ENCODE peak calls at places on chromosome 3, in six cellular contexts. O is SK-N-SH, V is GM12891, S is K562, D is HepG2, Z is H1. X is an unnamed sample.

GRCh38 chr3:51332156-51332555 is 52.9 kb upstream of the MANF start:
- DNase-seq in O (no peak), V (no peak), D (no peak), S (no peak), Z (no peak), X (no peak)

GRCh38 chr3:151351216-151351615 is 21.9 kb upstream of the P2RY13 start:
- DNase-seq in D (no peak), V (peak), S (no peak), O (no peak), Z (no peak), X (no peak)

GRCh38 chr3:52128118-52128683 is 26.0 kb downstream of the POC1A start:
- DNase-seq in V (no peak), Z (no peak), S (peak), O (peak), D (peak), X (no peak)

GRCh38 chr3:111473550-111473949 is 68.4 kb upstream of the CD96 start:
- DNase-seq in Z (no peak), V (no peak), S (no peak), D (no peak), O (no peak), X (no peak)

GRCh38 chr3:197426161-197426566 is 127.8 kb upstream of the DLG1 start:
- DNase-seq in Z (no peak), O (peak), V (no peak), S (no peak), D (no peak), X (no peak)

GRCh38 chr3:42827023-42827422 is 17.8 kb downstream of the ACKR2 start:
- DNase-seq in O (no peak), D (no peak), Z (no peak), S (no peak), V (no peak), X (no peak)

GRCh38 chr3:38039899-38040261 is 872 bp downstream of the DLEC1 start:
- DNase-seq in S (no peak), Z (no peak), O (no peak), D (no peak), V (no peak), X (no peak)

GRCh38 chr3:128360243-128360642 is 106.4 kb downstream of the DNAJB8 start:
- DNase-seq in O (no peak), Z (no peak), S (no peak), D (peak), V (no peak), X (no peak)

GRCh38 chr3:32403663-32404062 is 12.0 kb downstream of the CMTM7 start:
- DNase-seq in D (no peak), S (no peak), Z (no peak), V (no peak), O (no peak), X (no peak)

GRCh38 chr3:141012571-141012970 is 38.6 kb upstream of the SPSB4 start:
- DNase-seq in D (no peak), V (no peak), Z (no peak), S (no peak), O (no peak), X (no peak)

GRCh38 chr3:10459954-10460754 is 45.2 kb downstream of the ATP2B2 start:
- DNase-seq in O (no peak), V (peak), Z (peak), D (peak), S (peak), X (no peak)

GRCh38 chr3:148079370-148079769 is 618.3 kb upstream of the AGTR1 start:
- DNase-seq in D (no peak), O (peak), Z (no peak), V (no peak), S (no peak), X (no peak)

GRCh38 chr3:52063026-52063723 is 6.8 kb upstream of the DUSP7 start:
- DNase-seq in D (no peak), Z (no peak), S (no peak), V (no peak), O (peak), X (no peak)

GRCh38 chr3:123120546-123120945 is 53.7 kb downstream of the PDIA5 start:
- DNase-seq in Z (no peak), D (no peak), S (no peak), V (no peak), O (peak), X (no peak)

GRCh38 chr3:52352566-52352965 is 36.4 kb downstream of the DNAH1 start:
- DNase-seq in Z (no peak), S (no peak), D (no peak), O (no peak), V (no peak), X (no peak)

DNA sequence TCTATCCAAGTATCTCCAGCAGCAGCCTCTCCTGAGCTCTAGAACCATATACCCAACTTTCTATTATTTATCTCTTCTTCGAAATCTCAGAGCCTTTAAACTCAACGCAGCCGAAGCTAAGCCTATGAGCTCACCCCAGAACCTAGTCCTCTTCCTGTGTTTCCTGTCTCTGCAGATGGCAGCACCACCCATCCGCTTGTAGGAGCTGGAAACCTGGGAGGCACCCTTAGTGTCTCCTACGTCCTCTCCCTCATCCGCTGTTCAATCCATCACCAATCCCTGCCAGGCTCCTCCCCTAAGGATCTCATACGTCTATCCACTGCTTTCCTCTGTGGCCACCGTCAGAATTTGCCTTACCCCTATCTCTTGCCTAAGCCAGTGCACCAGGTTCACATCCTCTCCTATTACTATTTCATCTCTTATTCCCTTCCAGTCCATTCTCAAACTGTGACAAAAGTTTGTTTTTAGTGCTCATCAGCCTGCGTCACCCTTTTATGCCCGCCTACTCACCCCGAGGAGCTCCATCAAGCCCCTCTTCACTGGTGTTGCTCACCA is 9.6 kb downstream of the VGLL4 start:
- DNase-seq in S (no peak), V (no peak), O (no peak), Z (no peak), D (no peak), X (no peak)
- TF ChIP-seq POLR2AphosphoS5 in S (no peak), V (no peak), O (no peak), Z (no peak), D (no peak), X (no peak)

DNA sequence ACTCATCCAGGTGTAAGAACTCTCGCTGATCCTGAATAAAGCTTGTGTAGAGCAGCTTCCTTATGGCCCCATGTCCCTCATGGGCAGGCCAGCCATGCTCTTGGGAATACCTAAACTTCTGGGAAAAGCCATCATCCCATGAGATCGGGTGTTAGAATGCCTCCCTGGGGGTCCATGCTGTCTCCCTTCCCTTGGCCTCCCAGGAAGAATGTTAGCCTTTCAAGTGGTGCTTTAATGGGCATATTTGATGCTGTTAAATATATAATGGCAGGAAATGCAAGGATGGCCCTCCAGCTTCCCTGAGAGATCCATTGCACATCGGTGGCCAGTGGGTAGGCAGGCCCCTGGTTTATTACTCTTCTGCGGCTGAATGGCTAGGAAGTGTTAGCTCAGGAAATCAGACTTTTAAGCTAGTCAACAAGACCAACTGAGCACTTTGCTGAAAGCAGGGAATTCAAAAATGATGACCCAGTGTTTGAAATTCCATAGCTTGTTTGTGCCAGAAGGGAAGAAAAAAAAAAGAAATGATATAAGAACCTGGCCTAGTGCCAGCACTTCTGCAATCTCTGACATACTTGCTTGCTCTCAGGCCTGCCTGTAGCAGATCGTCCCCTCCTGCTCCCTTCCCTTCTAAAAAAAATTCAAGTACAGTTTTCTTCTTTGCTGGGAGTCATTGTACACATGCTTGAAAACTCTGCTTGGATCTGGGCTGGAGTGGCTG is 60.6 kb upstream of the LRTM1 start:
- DNase-seq in S (no peak), Z (no peak), V (no peak), D (no peak), O (no peak), X (no peak)
- TF ChIP-seq TAF1 in S (no peak), Z (no peak), V (no peak), D (no peak), O (no peak), X (no peak)

GRCh38 chr3:30085486-30085885 is 520.9 kb upstream of the TGFBR2 start:
- DNase-seq in S (no peak), D (no peak), V (no peak), O (no peak), Z (no peak), X (no peak)
- TF ChIP-seq POLR2AphosphoS5 in S (no peak), D (no peak), V (no peak), O (no peak), Z (no peak), X (no peak)

GRCh38 chr3:138944842-138945645 is 1.9 kb downstream of the FOXL2 start:
- DNase-seq in V (no peak), O (peak), S (peak), D (no peak), Z (no peak), X (no peak)

GRCh38 chr3:138946554-138947302 is at the start of the genes FOXL2 and FOXL2NB:
- DNase-seq in O (peak), S (peak), Z (no peak), V (no peak), D (no peak), X (no peak)

GRCh38 chr3:138944136-138944658 is 2.7 kb downstream of the FOXL2 start:
- DNase-seq in D (no peak), Z (no peak), V (no peak), S (peak), O (peak), X (no peak)

GRCh38 chr3:138947303-138948121 is 495 bp downstream of the FOXL2NB start:
- DNase-seq in O (no peak), S (peak), Z (no peak), D (no peak), V (no peak), X (no peak)

DNA sequence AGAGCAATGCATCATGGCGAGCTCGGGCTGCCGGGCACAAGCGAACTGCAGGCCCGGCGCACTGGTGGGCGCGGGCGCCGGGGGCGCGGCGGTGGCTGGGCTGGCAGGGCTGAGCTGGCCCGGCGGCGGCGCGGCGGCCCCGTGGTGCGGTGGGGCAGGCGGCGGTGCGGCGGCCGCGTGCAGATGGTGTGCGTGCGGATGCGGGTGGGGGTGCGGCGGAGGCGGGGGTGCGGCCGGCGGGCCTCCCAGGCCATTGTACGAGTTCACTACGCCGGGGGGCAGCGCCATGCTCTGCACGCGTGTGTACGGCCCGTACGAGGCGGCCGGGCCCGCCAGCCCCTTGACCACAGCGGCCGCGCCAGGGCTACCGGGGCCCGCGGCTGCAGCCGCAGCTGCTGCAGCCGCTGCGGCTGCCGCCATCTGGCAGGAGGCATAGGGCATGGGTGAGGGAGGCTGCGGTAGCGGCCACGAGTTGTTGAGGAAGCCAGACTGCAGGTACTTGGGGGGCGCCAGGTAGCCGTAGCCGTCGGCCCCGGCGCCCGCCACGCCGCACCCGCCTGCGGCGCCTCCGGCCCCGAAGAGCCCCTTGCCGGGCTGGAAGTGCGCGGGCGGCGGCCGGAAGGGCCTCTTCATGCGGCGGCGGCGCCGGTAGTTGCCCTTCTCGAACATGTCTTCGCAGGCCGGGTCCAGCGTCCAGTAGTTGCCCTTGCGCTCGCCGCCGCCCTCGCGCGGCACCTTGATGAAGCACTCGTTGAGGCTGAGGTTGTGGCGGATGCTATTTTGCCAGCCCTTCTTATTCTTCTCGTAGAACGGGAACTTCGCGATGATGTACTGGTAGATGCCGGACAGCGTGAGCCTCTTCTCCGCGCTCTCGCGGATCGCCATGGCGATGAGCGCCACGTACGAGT is 1.0 kb downstream of the FOXL2 start:
- DNase-seq in V (no peak), S (peak), Z (no peak), D (no peak), O (peak), X (no peak)
- TF ChIP-seq TAF1 in V (no peak), S (peak), Z (no peak), D (no peak), O (no peak), X (no peak)

GRCh38 chr3:185527364-185527763 is 25.0 kb downstream of the LIPH start:
- DNase-seq in O (no peak), V (no peak), D (peak), S (no peak), Z (no peak), X (no peak)
- TF ChIP-seq POLR2AphosphoS5 in O (no peak), V (no peak), D (no peak), S (no peak), Z (no peak), X (no peak)

GRCh38 chr3:58722526-58722925 is 56.0 kb upstream of the FAM3D start:
- DNase-seq in V (no peak), S (no peak), O (peak), D (no peak), Z (no peak), X (no peak)
- TF ChIP-seq TAF1 in V (no peak), S (no peak), O (no peak), D (no peak), Z (no peak), X (no peak)

GRCh38 chr3:69200384-69201068 is 78.1 kb upstream of the LMOD3 start:
- DNase-seq in Z (no peak), S (no peak), D (peak), O (no peak), V (no peak), X (no peak)
- TF ChIP-seq POLR2AphosphoS5 in Z (no peak), S (no peak), D (no peak), O (no peak), V (no peak), X (no peak)

DNA sequence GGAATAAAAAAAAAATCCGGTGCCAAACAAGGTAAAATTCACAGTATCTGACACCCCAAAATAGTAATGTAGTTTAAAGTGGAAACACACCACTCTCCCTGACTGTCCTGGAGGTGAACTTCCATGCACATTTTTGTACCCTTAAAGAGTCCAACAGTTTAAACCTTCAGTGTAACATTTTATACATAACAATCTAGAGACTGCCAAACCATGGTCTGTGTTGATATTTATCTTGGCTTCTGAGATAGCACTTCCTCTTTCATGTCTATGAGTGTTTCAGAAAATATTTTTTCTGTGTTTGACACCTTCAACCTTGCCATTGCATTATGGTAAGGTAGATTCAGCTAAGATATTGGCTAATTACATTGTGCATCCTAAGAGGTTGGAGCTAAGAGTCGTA is 13.9 kb downstream of the TMEM45A start:
- DNase-seq in Z (no peak), O (no peak), V (no peak), S (no peak), D (no peak), X (no peak)
- TF ChIP-seq TAF1 in Z (no peak), O (no peak), V (no peak), S (no peak), D (no peak), X (no peak)

DNA sequence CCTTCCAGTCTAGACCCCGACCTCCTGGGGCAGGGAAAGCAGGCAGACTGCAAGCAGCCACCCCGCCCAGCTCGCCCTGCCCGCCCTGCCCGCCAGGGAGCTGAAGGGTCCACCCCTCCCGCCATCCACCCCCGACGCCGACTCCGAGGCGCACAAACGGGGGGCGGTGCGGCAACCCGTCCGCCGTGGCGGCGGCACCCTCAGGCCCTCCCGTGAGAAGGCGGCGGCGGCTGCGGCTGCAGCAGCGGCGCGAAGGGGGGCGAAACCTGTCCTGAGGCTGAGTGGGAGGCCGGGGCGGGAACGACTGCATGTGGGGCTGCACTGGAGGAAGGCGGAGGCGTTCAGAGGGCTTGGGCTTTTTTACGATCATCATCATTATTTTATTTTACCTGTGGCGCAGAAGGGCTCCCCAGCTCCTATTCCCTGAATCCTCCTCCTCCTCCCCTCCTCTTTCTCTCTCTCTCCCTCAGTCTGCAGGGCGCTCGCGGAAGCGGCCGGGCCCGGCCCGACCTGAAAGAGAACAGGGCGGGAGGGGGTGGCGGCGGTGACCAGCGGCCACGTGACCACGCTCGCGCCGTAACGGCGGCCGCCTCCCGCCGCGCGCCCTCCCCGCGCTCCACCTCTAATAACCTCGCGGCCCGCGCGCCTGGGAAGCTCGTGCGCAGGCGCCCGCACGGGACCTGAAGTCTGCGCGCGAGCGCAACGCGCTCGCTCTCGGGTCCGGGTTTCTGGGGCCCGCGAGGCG is at the start of gene TBC1D5:
- DNase-seq in S (peak), D (peak), O (peak), V (peak), Z (peak), X (peak)
- TF ChIP-seq POLR2AphosphoS5 in S (peak), D (no peak), O (peak), V (peak), Z (peak), X (peak)

DNA sequence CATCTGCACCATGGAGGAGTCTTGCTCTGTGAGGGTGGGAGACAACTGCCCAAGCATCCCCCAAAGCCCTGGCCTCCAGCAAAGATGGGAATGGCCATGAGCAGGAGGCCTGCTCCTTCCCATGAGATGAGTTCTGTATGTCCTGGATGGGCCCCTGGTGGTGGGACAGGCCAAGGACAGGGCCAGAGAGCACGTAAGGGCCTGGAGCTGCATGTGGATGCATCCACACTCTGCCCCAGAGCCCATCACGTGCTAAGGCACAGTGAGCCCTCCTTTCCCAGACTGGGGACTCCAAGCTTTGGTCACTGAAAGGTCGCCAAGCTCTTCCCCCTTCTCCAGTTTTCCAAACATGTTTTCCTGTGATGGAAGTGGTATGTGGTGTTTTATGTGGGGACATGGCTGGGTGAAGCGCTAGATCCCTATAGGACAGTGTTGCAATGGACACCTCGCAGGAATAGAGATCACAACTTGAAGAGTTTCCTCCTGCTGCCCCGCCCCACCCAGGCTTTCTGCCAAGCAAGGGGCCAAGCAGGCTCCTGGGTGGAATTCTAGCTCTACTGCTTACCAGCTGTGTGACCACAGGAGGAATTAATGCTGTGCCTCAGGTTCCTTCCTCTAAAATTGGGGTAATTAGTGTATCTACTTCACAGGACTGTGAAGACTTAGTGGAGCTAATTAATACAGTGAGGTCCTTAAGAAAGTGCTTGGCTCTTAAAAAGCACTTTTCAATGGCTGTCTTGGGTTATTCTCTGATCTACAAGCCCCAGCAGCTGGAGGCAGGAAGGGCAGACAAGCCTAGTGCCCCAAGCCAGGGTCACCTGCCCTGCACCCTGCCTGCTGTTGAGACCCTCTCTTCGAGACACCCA is 106.4 kb upstream of the RPL32 start:
- DNase-seq in S (peak), V (no peak), Z (no peak), D (peak), O (no peak), X (no peak)
- TF ChIP-seq TAF1 in S (no peak), V (no peak), Z (no peak), D (no peak), O (no peak), X (no peak)